ENCODE peak calls at places on chromosomes 16 and 17, in six cellular contexts. K is retina; O is activated CD4-positive, alpha-beta T cell treated with anti-CD3 and anti-CD28 coated beads, Interleukin-2, amount 50 U/mL, for 48 hours; N is left cardiac atrium; C is Calu3; J is B cell. L is an unnamed sample.

GRCh38 chr17:48718781-48719641 is 3.3 kb downstream of the PRAC1 start:
- DNase-seq in N (no peak), K (peak), C (no peak), J (peak), O (peak), L (no peak)

GRCh38 chr16:30621765-30622164 is 11.6 kb upstream of the ZNF689 start:
- DNase-seq in C (no peak), O (no peak), K (no peak), N (no peak), J (no peak), L (no peak)

GRCh38 chr16:64428463-64428862 is 693.4 kb downstream of the CDH11 start:
- DNase-seq in J (no peak), N (no peak), C (no peak), O (no peak), K (no peak), L (no peak)

GRCh38 chr16:24221219-24221618 is 34.9 kb upstream of the CACNG3 start:
- DNase-seq in O (no peak), C (no peak), K (no peak), N (no peak), J (no peak), L (no peak)

GRCh38 chr16:51952500-51952899 is 594.4 kb downstream of the TOX3 start:
- DNase-seq in K (no peak), N (no peak), C (no peak), O (no peak), J (no peak), L (no peak)

GRCh38 chr16:85490971-85491771 is 122.0 kb upstream of the GSE1 start:
- DNase-seq in N (no peak), C (peak), O (peak), K (no peak), J (peak), L (peak)

GRCh38 chr17:78001182-78001581 is 42.7 kb downstream of the TNRC6C start:
- DNase-seq in O (no peak), N (no peak), J (no peak), K (no peak), C (no peak), L (no peak)

GRCh38 chr17:80101946-80102706 is 745 bp downstream of the GAA start:
- DNase-seq in O (no peak), N (no peak), J (no peak), K (peak), C (no peak), L (peak)

GRCh38 chr17:38721802-38722201 is 8.3 kb upstream of the CISD3 start:
- DNase-seq in C (no peak), J (no peak), O (no peak), K (no peak), N (no peak), L (no peak)

GRCh38 chr17:62611767-62612166 is 15.7 kb upstream of the MRC2 start:
- DNase-seq in O (no peak), K (no peak), J (no peak), N (no peak), C (no peak), L (no peak)

GRCh38 chr17:32191306-32191705 is 49.0 kb downstream of the RHOT1 start:
- DNase-seq in C (no peak), N (no peak), J (no peak), K (no peak), O (no peak), L (no peak)

GRCh38 chr17:19002805-19003542 is 1.6 kb downstream of the FAM83G start:
- DNase-seq in J (no peak), K (no peak), C (no peak), N (no peak), O (no peak), L (no peak)

GRCh38 chr17:77423589-77424451 is 283.1 kb downstream of the SEC14L1 start:
- DNase-seq in C (no peak), N (peak), O (no peak), J (no peak), K (no peak), L (no peak)

GRCh38 chr16:85781685-85782370 is 17.5 kb downstream of the EMC8 start:
- DNase-seq in C (no peak), K (no peak), J (no peak), N (peak), O (no peak), L (no peak)

GRCh38 chr17:2008332-2009126 is 16.6 kb downstream of the RTN4RL1 start:
- DNase-seq in K (no peak), N (no peak), J (no peak), C (no peak), O (no peak), L (no peak)